ENCODE peak calls at places on chromosomes 13 and 19, in nine cellular contexts. L is NCI-H2081, E is tibial nerve, D is RWPE1, X is amniotic stem cell, O is iPS DF 6.9, W is endothelial cell of umbilical vein, P is NCI-H1048, U is choroid plexus epithelial cell. G is an unnamed sample.

GRCh38 chr13:111516712-111517640 is 196.5 kb downstream of the TEX29 start:
- DNase-seq in O (no peak), L (peak), X (no peak), P (no peak), U (no peak), W (no peak), E (no peak), D (no peak), G (no peak)

GRCh38 chr19:461664-462551 is 1.1 kb upstream of the SHC2 start:
- DNase-seq in L (peak), O (no peak), P (no peak), W (no peak), U (no peak), D (peak), X (no peak), E (no peak), G (no peak)

GRCh38 chr13:41313659-41314197 is 2.7 kb downstream of the NAA16 start:
- DNase-seq in L (no peak), D (no peak), U (no peak), W (no peak), O (no peak), P (no peak), E (no peak), X (no peak), G (no peak)

GRCh38 chr19:16441661-16442071 is 30.1 kb downstream of the EPS15L1 start:
- DNase-seq in D (no peak), O (no peak), P (no peak), W (peak), X (no peak), U (peak), E (no peak), L (peak), G (no peak)

GRCh38 chr13:20426766-20427448 is 98.8 kb downstream of the CRYL1 start:
- DNase-seq in D (no peak), E (no peak), X (no peak), L (no peak), O (no peak), P (no peak), W (no peak), U (no peak), G (no peak)

GRCh38 chr19:52191951-52192350 is 2.1 kb downstream of the PPP2R1A start:
- DNase-seq in P (no peak), L (no peak), X (no peak), E (no peak), D (no peak), U (no peak), W (no peak), O (no peak), G (no peak)

GRCh38 chr13:96490590-96490989 is 400.7 kb downstream of the HS6ST3 start:
- DNase-seq in W (no peak), D (no peak), U (no peak), E (no peak), L (no peak), X (no peak), P (no peak), O (no peak), G (no peak)

GRCh38 chr19:33251076-33251475 is 25.4 kb upstream of the SLC7A10 start:
- DNase-seq in W (no peak), X (no peak), O (no peak), P (no peak), E (no peak), D (no peak), L (no peak), U (no peak), G (no peak)

GRCh38 chr19:18700501-18701249 is 17.2 kb downstream of the CRTC1 start:
- DNase-seq in U (peak), D (peak), O (no peak), W (peak), E (peak), X (peak), P (peak), L (peak), G (peak)

GRCh38 chr13:40589285-40590109 is 76.9 kb downstream of the FOXO1 start:
- DNase-seq in L (no peak), O (no peak), D (peak), P (no peak), U (peak), E (peak), X (no peak), W (peak), G (no peak)

GRCh38 chr19:55069137-55069858 is 6.3 kb upstream of the RDH13 start:
- DNase-seq in U (no peak), O (no peak), E (no peak), L (peak), W (no peak), D (peak), P (no peak), X (no peak), G (no peak)

GRCh38 chr19:2719910-2720776 is 1.0 kb downstream of the DIRAS1 start:
- DNase-seq in P (no peak), W (no peak), L (no peak), D (no peak), E (no peak), U (peak), X (no peak), O (no peak), G (no peak)

GRCh38 chr13:70960841-70961443 is 852.7 kb upstream of the KLHL1 start:
- DNase-seq in W (peak), X (peak), O (no peak), E (peak), P (no peak), D (no peak), U (peak), L (peak), G (no peak)

GRCh38 chr13:20833900-20834679 is 60.3 kb upstream of the EEF1AKMT1 start:
- DNase-seq in E (no peak), W (no peak), U (no peak), O (no peak), P (no peak), X (no peak), D (no peak), L (no peak), G (no peak)

GRCh38 chr13:34064456-34065205 is 246.7 kb downstream of the RFC3 start:
- DNase-seq in W (peak), D (no peak), X (no peak), E (no peak), P (no peak), O (no peak), L (no peak), U (no peak), G (no peak)

GRCh38 chr13:102591988-102592781 is 4.6 kb upstream of the TPP2 start:
- DNase-seq in X (peak), E (peak), D (peak), U (peak), O (peak), P (peak), W (peak), L (peak), G (peak)

GRCh38 chr13:61156753-61157152 is 258.9 kb downstream of the PCDH20 start:
- DNase-seq in O (no peak), X (no peak), U (no peak), E (no peak), L (no peak), D (no peak), P (no peak), W (no peak), G (no peak)

G was measured in activated T-helper 1 cell treated with anti-CD3 and anti-CD28 coated beads, Interleukin-12 subunit alpha, Interleukin-12 subunit beta, Interleukin-2, Interleukin-4 antibody, amounts not matched to agents 30 ng/mL and 10 ng/mL and 1 ng/mL, durations not matched to agents 14 hours and 24 hours and 36 hours.